ENCODE peak calls at places on chromosomes 6 and 20, in nine cellular contexts. One of them, this sample, is unnamed.

GRCh38 chr20:44807684-44808056 is 2.7 kb downstream of the RIMS4 start:
- DNase-seq in putamen: no peak
- DNase-seq in transverse colon: no peak
- DNase-seq in activated CD4-positive, alpha-beta T cell treated with anti-CD3 and anti-CD28 coated beads for 1 hour: no peak
- DNase-seq in ACHN: no peak
- DNase-seq in HT1080: no peak
- DNase-seq in activated CD4-positive, CD25-positive, alpha-beta regulatory T cell: no peak
- DNase-seq in fibroblast of mammary gland: no peak
- DNase-seq in cardiac muscle cell: no peak
- DNase-seq in this sample: no peak

GRCh38 chr20:2402271-2402980 is 21.7 kb downstream of the TGM6 start:
- DNase-seq in fibroblast of mammary gland: peak; percentile 42
- DNase-seq in HT1080: peak; percentile 41
- DNase-seq in activated CD4-positive, alpha-beta T cell treated with anti-CD3 and anti-CD28 coated beads for 1 hour: no peak
- DNase-seq in transverse colon: no peak
- DNase-seq in cardiac muscle cell: peak; percentile 30
- DNase-seq in activated CD4-positive, CD25-positive, alpha-beta regulatory T cell: no peak
- DNase-seq in ACHN: peak; percentile 26
- DNase-seq in putamen: no peak
- DNase-seq in this sample: no peak

GRCh38 chr6:71387179-71387578 is 98.6 kb downstream of the OGFRL1 start:
- DNase-seq in transverse colon: no peak
- DNase-seq in putamen: no peak
- DNase-seq in HT1080: no peak
- DNase-seq in activated CD4-positive, alpha-beta T cell treated with anti-CD3 and anti-CD28 coated beads for 1 hour: no peak
- DNase-seq in activated CD4-positive, CD25-positive, alpha-beta regulatory T cell: no peak
- DNase-seq in cardiac muscle cell: no peak
- DNase-seq in ACHN: no peak
- DNase-seq in fibroblast of mammary gland: peak; percentile 88
- DNase-seq in this sample: no peak

GRCh38 chr6:38933426-38933825 is 115.2 kb upstream of the GLP1R start:
- DNase-seq in fibroblast of mammary gland: peak; percentile 9
- DNase-seq in putamen: no peak
- DNase-seq in activated CD4-positive, CD25-positive, alpha-beta regulatory T cell: no peak
- DNase-seq in activated CD4-positive, alpha-beta T cell treated with anti-CD3 and anti-CD28 coated beads for 1 hour: no peak
- DNase-seq in HT1080: peak; percentile 32
- DNase-seq in ACHN: peak; percentile 27
- DNase-seq in cardiac muscle cell: no peak
- DNase-seq in transverse colon: no peak
- DNase-seq in this sample: no peak

GRCh38 chr20:4666001-4666470 is 55.7 kb upstream of the PRND start:
- DNase-seq in HT1080: peak; percentile 97
- DNase-seq in activated CD4-positive, alpha-beta T cell treated with anti-CD3 and anti-CD28 coated beads for 1 hour: peak; percentile 24
- DNase-seq in fibroblast of mammary gland: peak; percentile 63
- DNase-seq in cardiac muscle cell: no peak
- DNase-seq in ACHN: no peak
- DNase-seq in putamen: no peak
- DNase-seq in transverse colon: peak; percentile 23
- DNase-seq in activated CD4-positive, CD25-positive, alpha-beta regulatory T cell: no peak
- DNase-seq in this sample: peak; percentile 35

GRCh38 chr20:43564993-43565757 is 6.3 kb downstream of the SGK2 start:
- DNase-seq in fibroblast of mammary gland: no peak
- DNase-seq in putamen: peak; percentile 83
- DNase-seq in activated CD4-positive, alpha-beta T cell treated with anti-CD3 and anti-CD28 coated beads for 1 hour: no peak
- DNase-seq in transverse colon: no peak
- DNase-seq in ACHN: no peak
- DNase-seq in HT1080: no peak
- DNase-seq in activated CD4-positive, CD25-positive, alpha-beta regulatory T cell: no peak
- DNase-seq in cardiac muscle cell: peak; percentile 19
- DNase-seq in this sample: no peak

GRCh38 chr6:115898246-115898645 is 162.4 kb downstream of the FRK start:
- DNase-seq in transverse colon: no peak
- DNase-seq in activated CD4-positive, alpha-beta T cell treated with anti-CD3 and anti-CD28 coated beads for 1 hour: no peak
- DNase-seq in putamen: no peak
- DNase-seq in HT1080: peak; percentile 32
- DNase-seq in activated CD4-positive, CD25-positive, alpha-beta regulatory T cell: no peak
- DNase-seq in fibroblast of mammary gland: peak; percentile 72
- DNase-seq in cardiac muscle cell: no peak
- DNase-seq in ACHN: no peak
- DNase-seq in this sample: no peak

GRCh38 chr20:47318596-47319516 is 37.6 kb downstream of the ZMYND8 start:
- DNase-seq in fibroblast of mammary gland: peak; percentile 80
- DNase-seq in putamen: no peak
- DNase-seq in activated CD4-positive, CD25-positive, alpha-beta regulatory T cell: no peak
- DNase-seq in HT1080: no peak
- DNase-seq in activated CD4-positive, alpha-beta T cell treated with anti-CD3 and anti-CD28 coated beads for 1 hour: no peak
- DNase-seq in ACHN: peak; percentile 57
- DNase-seq in cardiac muscle cell: peak; percentile 84
- DNase-seq in transverse colon: peak; percentile 78
- DNase-seq in this sample: no peak

GRCh38 chr20:10277616-10278015 is 59.0 kb downstream of the SNAP25 start:
- DNase-seq in activated CD4-positive, CD25-positive, alpha-beta regulatory T cell: no peak
- DNase-seq in activated CD4-positive, alpha-beta T cell treated with anti-CD3 and anti-CD28 coated beads for 1 hour: no peak
- DNase-seq in HT1080: no peak
- DNase-seq in transverse colon: no peak
- DNase-seq in fibroblast of mammary gland: no peak
- DNase-seq in putamen: no peak
- DNase-seq in ACHN: no peak
- DNase-seq in cardiac muscle cell: no peak
- DNase-seq in this sample: no peak

GRCh38 chr20:58264271-58264670 is 35.8 kb upstream of the ANKRD60 start:
- DNase-seq in ACHN: no peak
- DNase-seq in transverse colon: no peak
- DNase-seq in fibroblast of mammary gland: no peak
- DNase-seq in activated CD4-positive, alpha-beta T cell treated with anti-CD3 and anti-CD28 coated beads for 1 hour: no peak
- DNase-seq in cardiac muscle cell: no peak
- DNase-seq in HT1080: no peak
- DNase-seq in activated CD4-positive, CD25-positive, alpha-beta regulatory T cell: no peak
- DNase-seq in putamen: no peak
- DNase-seq in this sample: no peak

GRCh38 chr6:22071655-22072054 is 225.2 kb downstream of the PRL start:
- DNase-seq in transverse colon: no peak
- DNase-seq in cardiac muscle cell: peak; percentile 71
- DNase-seq in activated CD4-positive, alpha-beta T cell treated with anti-CD3 and anti-CD28 coated beads for 1 hour: no peak
- DNase-seq in fibroblast of mammary gland: peak; percentile 40
- DNase-seq in activated CD4-positive, CD25-positive, alpha-beta regulatory T cell: no peak
- DNase-seq in HT1080: peak; percentile 50
- DNase-seq in putamen: peak; percentile 33
- DNase-seq in ACHN: peak; percentile 57
- DNase-seq in this sample: no peak

GRCh38 chr20:61932711-61933480 is 132.8 kb downstream of the TAF4 start:
- DNase-seq in ACHN: no peak
- DNase-seq in activated CD4-positive, CD25-positive, alpha-beta regulatory T cell: no peak
- DNase-seq in fibroblast of mammary gland: no peak
- DNase-seq in HT1080: no peak
- DNase-seq in activated CD4-positive, alpha-beta T cell treated with anti-CD3 and anti-CD28 coated beads for 1 hour: no peak
- DNase-seq in putamen: no peak
- DNase-seq in cardiac muscle cell: no peak
- DNase-seq in transverse colon: no peak
- DNase-seq in this sample: peak; percentile 26

GRCh38 chr20:45404438-45404837 is 3.7 kb upstream of the DBNDD2 start:
- DNase-seq in activated CD4-positive, alpha-beta T cell treated with anti-CD3 and anti-CD28 coated beads for 1 hour: no peak
- DNase-seq in ACHN: no peak
- DNase-seq in transverse colon: no peak
- DNase-seq in cardiac muscle cell: no peak
- DNase-seq in putamen: no peak
- DNase-seq in activated CD4-positive, CD25-positive, alpha-beta regulatory T cell: no peak
- DNase-seq in fibroblast of mammary gland: no peak
- DNase-seq in HT1080: no peak
- DNase-seq in this sample: no peak

GRCh38 chr6:31940256-31940664 is 5.6 kb upstream of the CFB start:
- DNase-seq in HT1080: peak; percentile 45
- DNase-seq in activated CD4-positive, CD25-positive, alpha-beta regulatory T cell: no peak
- DNase-seq in ACHN: no peak
- DNase-seq in cardiac muscle cell: no peak
- DNase-seq in fibroblast of mammary gland: peak; percentile 34
- DNase-seq in transverse colon: no peak
- DNase-seq in putamen: no peak
- DNase-seq in activated CD4-positive, alpha-beta T cell treated with anti-CD3 and anti-CD28 coated beads for 1 hour: no peak
- DNase-seq in this sample: no peak

This sample was measured in CD8-positive, alpha-beta memory T cell.